ENCODE peak calls at places on chromosomes 1 and 21, in ten cellular contexts. O is kidney tubule cell; I is retina; Q is stimulated activated CD4-positive, alpha-beta T cell treated with anti-CD3 and anti-CD28 coated beads, Interleukin-1b, Interleukin-23, amount 100 ng/mL, for 4 hours; C is NCI-H774; G is fibroblast of lung; J is left cardiac atrium; U is iris pigment epithelial cell; A is NCI-H2029; F is AG04450. B is an unnamed sample.
A peak's percentile ranks its signal among the peaks of the same experiment; 100 is the strongest.

GRCh38 chr1:72355899-72356298 is 73.6 kb upstream of the NEGR1 start:
- DNase-seq in F (no peak), Q (no peak), A (no peak), J (no peak), C (no peak), I (no peak), U (no peak), O (no peak), G (no peak), B (no peak)

GRCh38 chr1:163459539-163459938 is 137.8 kb downstream of the NUF2 start:
- DNase-seq in G (no peak), J (no peak), C (no peak), O (no peak), I (no peak), U (no peak), F (no peak), Q (no peak), A (no peak), B (no peak)

GRCh38 chr1:25343872-25344271 is 5.7 kb downstream of the TMEM50A start:
- DNase-seq in G (peak; percentile 85), C (no peak), I (no peak), U (peak; percentile 82), J (no peak), F (peak; percentile 69), Q (no peak), O (peak; percentile 31), A (no peak), B (no peak)

GRCh38 chr1:246750752-246751151 is 26.5 kb downstream of the SCCPDH start:
- DNase-seq in Q (no peak), A (no peak), F (no peak), J (no peak), U (no peak), G (no peak), C (no peak), O (no peak), I (no peak), B (no peak)

GRCh38 chr1:165595561-165595960 is 35.5 kb upstream of the MGST3 start:
- DNase-seq in O (no peak), A (no peak), J (no peak), Q (no peak), U (peak; percentile 56), C (no peak), F (no peak), I (no peak), G (peak; percentile 67), B (no peak)

GRCh38 chr1:70504176-70504820 is 93.2 kb downstream of the CTH start:
- DNase-seq in G (no peak), O (peak; percentile 63), C (no peak), I (no peak), F (no peak), U (peak; percentile 60), Q (no peak), J (no peak), A (no peak), B (no peak)

GRCh38 chr1:209038735-209039134 is 544.8 kb upstream of the CAMK1G start:
- DNase-seq in I (no peak), A (no peak), U (no peak), Q (no peak), O (peak; percentile 37), C (no peak), G (peak; percentile 14), F (no peak), J (no peak), B (no peak)

GRCh38 chr1:195748969-195749368 is 859.3 kb downstream of the KCNT2 start:
- DNase-seq in J (no peak), F (no peak), O (no peak), Q (no peak), C (no peak), U (no peak), G (no peak), I (no peak), A (no peak), B (no peak)

GRCh38 chr1:201530741-201531521 is 8.0 kb upstream of the NAV1 start:
- DNase-seq in I (peak; percentile 86), C (peak; percentile 55), A (peak; percentile 60), O (peak; percentile 77), Q (no peak), F (no peak), G (peak; percentile 87), U (peak; percentile 80), J (peak; percentile 91), B (no peak)

GRCh38 chr1:39900662-39901485 is 843 bp downstream of the MYCL start:
- DNase-seq in J (peak; percentile 33), G (no peak), I (peak; percentile 83), U (peak; percentile 42), C (peak; percentile 25), A (peak; percentile 94), Q (no peak), O (no peak), F (no peak), B (no peak)

GRCh38 chr1:179702923-179703322 is 40.2 kb upstream of the FAM163A start:
- DNase-seq in Q (no peak), A (no peak), O (no peak), I (no peak), U (no peak), G (no peak), F (no peak), J (no peak), C (no peak), B (no peak)

GRCh38 chr1:201841265-201841912 is 12.4 kb downstream of the IPO9 start:
- DNase-seq in I (no peak), Q (no peak), F (no peak), O (no peak), J (no peak), C (no peak), G (no peak), U (no peak), A (no peak), B (no peak)

GRCh38 chr21:44255519-44255981 is 6.1 kb downstream of the DNMT3L start:
- DNase-seq in A (peak; percentile 15), I (no peak), U (no peak), O (peak; percentile 8), Q (no peak), C (no peak), G (peak; percentile 12), J (no peak), F (no peak), B (peak; percentile 57)

GRCh38 chr1:59071289-59071688 is 225.6 kb upstream of the FGGY start:
- DNase-seq in A (peak; percentile 58), O (no peak), C (peak; percentile 81), G (no peak), Q (no peak), F (no peak), I (no peak), U (no peak), J (no peak), B (no peak)

GRCh38 chr1:85330206-85330605 is 53.8 kb upstream of the BCL10 start:
- DNase-seq in A (no peak), J (no peak), I (no peak), G (peak; percentile 69), U (peak; percentile 94), F (peak; percentile 69), O (peak; percentile 92), Q (no peak), C (no peak), B (no peak)

GRCh38 chr1:109906160-109906838 is 4.3 kb upstream of the CSF1 start:
- DNase-seq in A (no peak), U (no peak), C (no peak), F (no peak), O (peak; percentile 38), I (no peak), Q (peak; percentile 66), J (no peak), G (no peak), B (no peak)